ENCODE peak calls at places on chromosomes 6 and 20, in five cellular contexts. M, F, I, A and D are unnamed samples.

GRCh38 chr20:57451759-57452661 is 60.8 kb downstream of the RBM38 start:
- DNase-seq in A (peak; percentile 88), M (no peak), I (no peak), F (peak; percentile 72), D (no peak)

GRCh38 chr6:136365781-136366354 is 76.2 kb upstream of the BCLAF1 start:
- DNase-seq in A (peak; percentile 77), I (no peak), F (no peak), M (no peak), D (no peak)

GRCh38 chr20:63701329-63702035 is 5.0 kb downstream of the TNFRSF6B start:
- DNase-seq in A (peak; percentile 64), F (no peak), M (no peak), I (no peak), D (no peak)

GRCh38 chr6:130742282-130742681 is 84.9 kb upstream of the SMLR1 start:
- DNase-seq in I (no peak), M (no peak), F (no peak), A (no peak), D (no peak)

GRCh38 chr6:149851461-149851860 is 12.7 kb downstream of the LRP11 start:
- DNase-seq in A (no peak), F (no peak), I (no peak), M (no peak), D (no peak)

GRCh38 chr6:33693186-33694158 is 18.0 kb downstream of the UQCC2 start:
- DNase-seq in A (no peak), M (no peak), I (no peak), F (no peak), D (no peak)

GRCh38 chr6:56887086-56887485 is 67.8 kb upstream of the BEND6 start:
- DNase-seq in I (peak; percentile 37), A (no peak), M (no peak), F (no peak), D (no peak)

GRCh38 chr6:131070061-131070460 is 7.0 kb upstream of the EPB41L2 start:
- DNase-seq in A (no peak), M (no peak), F (no peak), I (no peak), D (no peak)

GRCh38 chr6:106684011-106684410 is 54.6 kb downstream of the QRSL1 start:
- DNase-seq in F (no peak), I (no peak), M (no peak), A (no peak), D (no peak)

GRCh38 chr6:155505560-155505959 is 49.9 kb upstream of the NOX3 start:
- DNase-seq in I (no peak), M (no peak), F (no peak), A (no peak), D (no peak)

GRCh38 chr6:116313377-116313776 is 33.6 kb upstream of the TSPYL1 start:
- DNase-seq in F (no peak), I (no peak), A (no peak), M (no peak), D (no peak)

GRCh38 chr20:57947421-57948176 is 237.8 kb upstream of the PMEPA1 start:
- DNase-seq in A (no peak), M (no peak), F (no peak), I (no peak), D (no peak)

GRCh38 chr6:36694616-36695015 is 3.0 kb upstream of the RAB44 start:
- DNase-seq in A (no peak), F (no peak), I (no peak), M (no peak), D (no peak)

GRCh38 chr6:112253842-112254816 is at the start of gene LAMA4:
- DNase-seq in M (peak; percentile 74), A (peak; percentile 77), I (peak; percentile 68), F (no peak), D (no peak)

GRCh38 chr6:53440331-53440730 is 91.6 kb upstream of the ELOVL5 start:
- DNase-seq in A (no peak), M (no peak), I (peak; percentile 3), F (no peak), D (no peak)

GRCh38 chr20:38680492-38681118 is 43.7 kb upstream of the SLC32A1 start:
- DNase-seq in M (peak; percentile 75), A (no peak), F (peak; percentile 37), I (peak; percentile 78), D (no peak)

GRCh38 chr6:140050232-140050995 is 676.0 kb upstream of the CITED2 start:
- DNase-seq in F (no peak), A (no peak), M (no peak), I (peak; percentile 21), D (no peak)

GRCh38 chr6:2876210-2877056 is 26.7 kb downstream of the SERPINB9 start:
- DNase-seq in A (no peak), F (no peak), M (no peak), I (peak; percentile 70), D (no peak)

GRCh38 chr6:141484726-141485125 is 648.0 kb upstream of the GJE1 start:
- DNase-seq in F (no peak), A (no peak), M (no peak), I (no peak), D (no peak)

GRCh38 chr6:64680446-64680845 is 1026.6 kb downstream of the EYS start:
- DNase-seq in F (no peak), A (no peak), M (no peak), I (no peak), D (no peak)

GRCh38 chr20:40781979-40782378 is 92.9 kb upstream of the MAFB start:
- DNase-seq in M (no peak), A (no peak), F (no peak), I (peak; percentile 10), D (peak; percentile 40)

GRCh38 chr20:62326559-62326958 is 23.8 kb downstream of the ADRM1 start:
- DNase-seq in F (no peak), I (no peak), M (no peak), A (no peak), D (no peak)

GRCh38 chr20:62662422-62662821 is 20.1 kb downstream of the SLCO4A1 start:
- DNase-seq in A (no peak), F (no peak), M (no peak), I (no peak), D (no peak)

GRCh38 chr6:11392778-11393507 is 144.6 kb upstream of the TMEM170B start:
- DNase-seq in M (no peak), A (no peak), F (no peak), I (no peak), D (no peak)

GRCh38 chr20:52889225-52889624 is 82.9 kb upstream of the TSHZ2 start:
- DNase-seq in F (no peak), I (no peak), A (no peak), M (no peak), D (no peak)

GRCh38 chr6:76876922-76877553 is 586.3 kb downstream of the HTR1B start:
- DNase-seq in I (peak; percentile 96), A (no peak), F (no peak), M (peak; percentile 75), D (no peak)

GRCh38 chr6:80158478-80158989 is 52.1 kb downstream of the BCKDHB start:
- DNase-seq in A (no peak), F (no peak), I (no peak), M (no peak), D (no peak)

GRCh38 chr6:128580224-128581110 is 60.1 kb upstream of the PTPRK start:
- DNase-seq in I (no peak), F (no peak), M (no peak), A (no peak), D (no peak)

GRCh38 chr20:57747889-57748456 is 38.2 kb upstream of the PMEPA1 start:
- DNase-seq in F (no peak), A (peak; percentile 57), M (no peak), I (no peak), D (no peak)

GRCh38 chr6:43699564-43700186 is 12.1 kb upstream of the MRPS18A start:
- DNase-seq in M (no peak), A (no peak), F (no peak), I (no peak), D (no peak)

GRCh38 chr6:56863366-56863765 is 91.5 kb upstream of the BEND6 start:
- DNase-seq in M (no peak), F (no peak), A (no peak), I (no peak), D (no peak)

GRCh38 chr6:35808688-35809087 is 3.5 kb downstream of the LHFPL5 start:
- DNase-seq in A (no peak), I (no peak), F (no peak), M (no peak), D (no peak)

GRCh38 chr6:105646391-105646867 is 243.5 kb upstream of the PREP start:
- DNase-seq in F (no peak), A (no peak), M (no peak), I (no peak), D (no peak)

GRCh38 chr20:3785240-3786125 is 1.1 kb downstream of the CENPB start:
- DNase-seq in F (peak; percentile 24), M (no peak), A (no peak), I (peak; percentile 62), D (no peak)

GRCh38 chr6:14705841-14706377 is 540.0 kb upstream of the JARID2 start:
- DNase-seq in M (no peak), A (no peak), F (no peak), I (no peak), D (no peak)

GRCh38 chr6:42453027-42453648 is 1.4 kb upstream of the TRERF1 start:
- DNase-seq in I (peak; percentile 95), A (peak; percentile 96), M (peak; percentile 91), F (peak; percentile 87), D (no peak)
- TF ChIP-seq POLR2AphosphoS5 in I (peak; percentile 53), A (peak; percentile 50), M (no peak), F (no peak), D (no peak)

GRCh38 chr6:142915129-142915697 is 29.8 kb downstream of the HIVEP2 start:
- DNase-seq in F (no peak), A (no peak), I (no peak), M (no peak), D (no peak)

GRCh38 chr6:142912125-142912524 is 32.9 kb downstream of the HIVEP2 start:
- DNase-seq in A (no peak), F (no peak), I (peak; percentile 55), M (no peak), D (no peak)

GRCh38 chr6:142913511-142914047 is 31.4 kb downstream of the HIVEP2 start:
- DNase-seq in I (no peak), A (no peak), F (no peak), M (no peak), D (no peak)

GRCh38 chr6:142913036-142913510 is 31.9 kb downstream of the HIVEP2 start:
- DNase-seq in M (no peak), F (no peak), A (no peak), I (no peak), D (no peak)

GRCh38 chr6:142914371-142914770 is 30.6 kb downstream of the HIVEP2 start:
- DNase-seq in A (no peak), I (no peak), M (no peak), F (no peak), D (no peak)
- H3K4me1 ChIP-seq in A (no peaks in the 10 kb centered on the region), I (peaks cover 12% of the 10 kb centered on the region), M (peaks cover 7% of the 10 kb centered on the region), F (no peaks in the 10 kb centered on the region), D (no peaks in the 10 kb centered on the region)

GRCh38 chr20:33674294-33675126 is at the start of gene NECAB3:
- DNase-seq in F (peak; percentile 91), M (peak; percentile 87), I (peak; percentile 84), A (peak; percentile 94), D (no peak)
- TF ChIP-seq POLR2AphosphoS5 in F (peak; percentile 44), M (peak; percentile 44), I (peak; percentile 54), A (peak; percentile 44), D (no peak)

DNA sequence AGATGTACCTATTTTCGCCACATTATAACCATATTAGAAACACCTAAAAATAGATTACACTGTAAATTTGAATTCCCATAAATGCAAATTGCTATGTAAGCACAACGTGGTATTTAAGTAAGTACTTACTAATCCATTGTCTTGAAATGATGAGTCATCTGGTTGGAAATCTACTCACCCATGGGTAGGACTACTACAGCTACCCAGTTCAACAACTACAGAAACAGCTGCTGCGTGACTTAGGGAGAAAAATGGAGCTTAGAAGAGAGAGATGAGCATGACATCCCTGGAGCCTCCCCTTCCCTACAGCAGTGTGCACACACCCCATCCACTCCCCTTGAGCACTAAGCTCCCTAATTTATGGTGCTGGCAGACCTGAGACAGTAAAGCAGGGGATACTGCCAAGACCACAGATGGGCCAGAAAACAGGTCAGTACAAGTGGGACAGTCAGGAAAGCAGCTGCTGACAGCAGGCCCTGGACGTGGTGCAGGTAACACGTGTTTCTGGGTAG is 26.9 kb downstream of the RRAGD start:
- DNase-seq in I (no peak), M (peak; percentile 37), F (no peak), A (peak; percentile 77), D (no peak)
- H3K4me1 ChIP-seq in I (no peaks in the 10 kb centered on the region), M (peaks cover 2% of the 10 kb centered on the region), F (no peaks in the 10 kb centered on the region), A (peaks cover 7% of the 10 kb centered on the region), D (peaks cover 5% of the 10 kb centered on the region)